ENCODE peak calls at places on chromosome 21, in five cellular contexts. O is fibroblast of lung, B is K562, J is stomach, H is ovary. I is an unnamed sample.

GRCh38 chr21:28554660-28555475 is 437.8 kb downstream of the LTN1 start:
- DNase-seq in O (peak), B (no peak), J (no peak), H (no peak), I (no peak)

GRCh38 chr21:26969971-26970725 is 3.3 kb upstream of the ADAMTS5 start:
- DNase-seq in O (no peak), B (no peak), J (no peak), H (no peak), I (no peak)

GRCh38 chr21:36946949-36947371 is 19.5 kb downstream of the HLCS start:
- DNase-seq in O (no peak), B (no peak), J (no peak), H (no peak), I (no peak)

GRCh38 chr21:31557956-31558838 is 101.3 kb upstream of the SOD1 start:
- DNase-seq in O (peak), B (no peak), J (no peak), H (peak), I (no peak)

GRCh38 chr21:43734131-43734634 is 15.3 kb downstream of the PDXK start:
- DNase-seq in O (no peak), B (no peak), J (peak), H (no peak), I (no peak)

GRCh38 chr21:44571296-44571695 is 2.2 kb upstream of the KRTAP10-4 start:
- DNase-seq in O (no peak), B (no peak), J (no peak), H (no peak), I (no peak)

GRCh38 chr21:36608251-36608650 is 90.7 kb upstream of the SIM2 start:
- DNase-seq in O (no peak), B (no peak), J (no peak), H (no peak), I (no peak)

GRCh38 chr21:29443398-29444010 is 144.8 kb downstream of the BACH1 start:
- DNase-seq in O (peak), B (no peak), J (no peak), H (no peak), I (no peak)

GRCh38 chr21:29330797-29331196 is 32.1 kb downstream of the BACH1 start:
- DNase-seq in O (no peak), B (no peak), J (no peak), H (no peak), I (no peak)

GRCh38 chr21:43731891-43732711 is 13.2 kb downstream of the PDXK start:
- DNase-seq in O (peak), B (no peak), J (no peak), H (peak), I (no peak)

GRCh38 chr21:21246007-21246406 is 247.8 kb downstream of the NCAM2 start:
- DNase-seq in O (no peak), B (no peak), J (no peak), H (no peak), I (no peak)

GRCh38 chr21:44425895-44426662 is 29.2 kb upstream of the LRRC3 start:
- DNase-seq in O (no peak), B (no peak), J (no peak), H (no peak), I (peak)

GRCh38 chr21:28521932-28522826 is 470.5 kb downstream of the LTN1 start:
- DNase-seq in O (peak), B (no peak), J (no peak), H (no peak), I (no peak)

GRCh38 chr21:28111151-28111619 is 881.5 kb downstream of the LTN1 start:
- DNase-seq in O (peak), B (no peak), J (no peak), H (peak), I (no peak)

GRCh38 chr21:31509108-31510017 is 150.1 kb upstream of the SOD1 start:
- DNase-seq in O (peak), B (peak), J (no peak), H (no peak), I (no peak)

GRCh38 chr21:37220433-37220980 is 46.6 kb downstream of the VPS26C start:
- DNase-seq in O (peak), B (no peak), J (no peak), H (peak), I (no peak)

GRCh38 chr21:31744162-31744800 is 12.4 kb upstream of the SCAF4 start:
- DNase-seq in O (no peak), B (no peak), J (no peak), H (no peak), I (no peak)

GRCh38 chr21:43359081-43359822 is 67.7 kb downstream of the SIK1 start:
- DNase-seq in O (no peak), B (no peak), J (no peak), H (no peak), I (no peak)

GRCh38 chr21:43740497-43741156 is 21.7 kb downstream of the PDXK start:
- DNase-seq in O (peak), B (no peak), J (peak), H (peak), I (no peak)

GRCh38 chr21:14046401-14046800 is 164.4 kb downstream of the LIPI start:
- DNase-seq in O (peak), B (no peak), J (no peak), H (no peak), I (no peak)

GRCh38 chr21:38511662-38512243 is 13.5 kb upstream of the ERG start:
- DNase-seq in O (no peak), B (no peak), J (no peak), H (no peak), I (no peak)

GRCh38 chr21:28752131-28752530 is 240.5 kb downstream of the LTN1 start:
- DNase-seq in O (no peak), B (no peak), J (no peak), H (no peak), I (no peak)

GRCh38 chr21:41671212-41671762 is 95.6 kb downstream of the RIPK4 start:
- DNase-seq in O (no peak), B (no peak), J (no peak), H (no peak), I (no peak)
- H3K27ac ChIP-seq in O (no peak), B (no peak), J (no peak), H (no peak), I (no peak)

DNA sequence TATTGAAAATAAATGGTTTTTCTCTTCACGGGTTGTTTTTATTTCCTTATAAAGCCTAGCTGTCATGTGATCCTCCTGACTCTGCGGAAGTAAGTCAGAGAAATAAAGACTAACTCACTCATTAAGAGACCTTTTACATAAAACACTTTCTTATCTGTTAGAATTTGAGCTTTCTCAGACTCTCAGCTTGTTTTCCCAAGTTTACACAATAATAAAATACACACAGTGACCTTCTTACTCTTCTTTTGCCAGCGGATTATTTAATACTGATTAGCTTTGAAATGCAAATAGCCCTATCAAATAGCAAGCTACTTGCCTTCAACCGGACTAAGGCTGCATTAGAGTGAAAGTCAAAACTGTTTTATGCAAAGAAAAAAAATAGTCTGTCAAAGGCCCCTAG is 45.5 kb upstream of the CXADR start:
- DNase-seq in O (no peak), B (no peak), J (no peak), H (no peak), I (no peak)
- H3K4me3 ChIP-seq in O (no peak), B (no peak), J (no peak), H (no peak), I (no peak)

DNA sequence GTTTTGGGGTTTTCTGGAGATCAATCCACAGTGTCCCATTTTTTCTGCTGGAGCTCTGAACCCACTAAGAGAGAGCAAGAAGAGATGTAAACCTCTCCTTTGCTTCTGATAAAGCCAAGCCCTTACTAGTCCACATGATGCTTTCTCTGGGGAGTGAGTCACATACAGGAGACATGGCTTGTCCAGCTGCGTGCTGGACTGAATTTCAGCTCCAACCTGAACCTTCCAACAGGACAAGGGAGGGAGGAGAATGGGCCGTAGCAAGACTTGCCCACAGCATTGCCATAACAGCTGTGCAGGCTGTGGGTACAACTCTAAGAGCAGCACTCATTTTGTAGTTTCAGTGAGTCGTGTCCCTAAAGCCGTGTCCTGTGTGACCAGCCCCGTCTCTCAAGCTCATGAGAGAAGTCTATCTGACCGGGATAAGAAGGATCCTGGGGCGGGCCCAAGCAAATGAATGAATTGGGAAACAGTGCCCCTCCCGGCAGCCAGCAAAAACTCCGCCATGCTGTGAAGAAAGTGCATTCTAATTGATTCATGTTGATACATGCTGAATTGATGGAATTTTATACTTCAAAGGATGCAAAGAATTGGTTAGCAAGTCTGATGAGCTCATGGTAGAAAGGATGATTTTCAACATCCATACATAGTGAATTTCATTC is 195.2 kb downstream of the GABPA start:
- DNase-seq in O (peak), B (peak), J (no peak), H (no peak), I (no peak)
- H3K27ac ChIP-seq in O (no peak), B (no peak), J (no peak), H (no peak), I (no peak)

GRCh38 chr21:39660191-39660590 is 47.5 kb downstream of the B3GALT5 start:
- DNase-seq in O (peak), B (no peak), J (no peak), H (no peak), I (no peak)

GRCh38 chr21:39656209-39656608 is 43.5 kb downstream of the B3GALT5 start:
- DNase-seq in O (no peak), B (no peak), J (no peak), H (no peak), I (no peak)

GRCh38 chr21:39659070-39659815 is 46.5 kb downstream of the B3GALT5 start:
- DNase-seq in O (no peak), B (no peak), J (no peak), H (no peak), I (no peak)

GRCh38 chr21:39657091-39657689 is 44.5 kb downstream of the B3GALT5 start:
- DNase-seq in O (no peak), B (no peak), J (no peak), H (no peak), I (no peak)

GRCh38 chr21:39658066-39658465 is 45.3 kb downstream of the B3GALT5 start:
- DNase-seq in O (no peak), B (no peak), J (no peak), H (no peak), I (no peak)
- H3K4me3 ChIP-seq in O (no peak), B (no peak), J (no peak), H (no peak), I (no peak)

GRCh38 chr21:35254752-35255138 is 205.6 kb upstream of the RUNX1 start:
- DNase-seq in O (no peak), B (no peak), J (no peak), H (no peak), I (no peak)
- H3K27ac ChIP-seq in O (no peak), B (no peak), J (peak), H (no peak), I (peak)

DNA sequence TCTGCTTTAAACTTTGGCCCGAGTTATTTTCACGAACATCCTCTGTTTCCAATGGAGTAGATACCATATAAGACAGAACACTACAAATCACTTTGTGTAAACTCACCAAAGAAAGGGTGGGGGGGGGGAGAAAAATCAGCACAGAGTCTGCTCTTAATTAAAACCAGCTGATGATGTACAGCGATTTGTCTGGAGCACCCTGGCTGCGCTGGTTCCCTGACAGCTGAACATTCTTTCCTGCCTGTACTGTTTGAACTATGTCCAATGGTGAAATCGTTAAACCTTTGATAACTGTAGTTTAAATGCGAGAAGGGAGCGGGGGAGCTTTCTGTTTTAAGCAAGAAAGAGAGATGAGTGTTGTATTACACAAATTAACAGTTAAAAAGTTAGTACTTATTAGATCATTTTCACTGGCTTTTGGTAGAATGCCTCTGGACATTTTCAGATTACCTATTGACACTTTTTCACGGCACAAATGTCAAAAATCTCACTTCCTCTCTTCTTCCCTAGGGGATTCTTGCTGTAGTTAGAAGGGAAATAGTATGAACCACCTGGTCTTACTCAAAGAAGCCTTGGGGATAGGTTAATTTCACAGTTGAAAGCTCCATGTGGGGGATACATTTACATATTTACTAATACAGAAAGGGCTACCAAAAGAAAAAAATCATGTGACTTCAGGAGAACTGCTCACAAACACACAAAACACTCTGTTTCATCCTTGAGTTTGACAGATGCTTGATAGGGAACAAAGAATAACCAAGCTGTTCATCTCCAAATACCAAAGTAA is 140.2 kb upstream of the RUNX1 start:
- DNase-seq in O (peak), B (no peak), J (no peak), H (no peak), I (no peak)
- H3K4me3 ChIP-seq in O (peak), B (no peak), J (no peak), H (no peak), I (no peak)

GRCh38 chr21:46298083-46298412 is 11.9 kb downstream of the YBEY start:
- DNase-seq in O (no peak), B (no peak), J (no peak), H (no peak), I (no peak)

GRCh38 chr21:46299167-46299566 is 13.0 kb downstream of the YBEY start:
- DNase-seq in O (no peak), B (no peak), J (no peak), H (no peak), I (no peak)

GRCh38 chr21:46295177-46295711 is 9.1 kb downstream of the YBEY start:
- DNase-seq in O (peak), B (no peak), J (no peak), H (no peak), I (no peak)

GRCh38 chr21:46295996-46296752 is 10.0 kb downstream of the YBEY start:
- DNase-seq in O (peak), B (peak), J (peak), H (peak), I (no peak)

DNA sequence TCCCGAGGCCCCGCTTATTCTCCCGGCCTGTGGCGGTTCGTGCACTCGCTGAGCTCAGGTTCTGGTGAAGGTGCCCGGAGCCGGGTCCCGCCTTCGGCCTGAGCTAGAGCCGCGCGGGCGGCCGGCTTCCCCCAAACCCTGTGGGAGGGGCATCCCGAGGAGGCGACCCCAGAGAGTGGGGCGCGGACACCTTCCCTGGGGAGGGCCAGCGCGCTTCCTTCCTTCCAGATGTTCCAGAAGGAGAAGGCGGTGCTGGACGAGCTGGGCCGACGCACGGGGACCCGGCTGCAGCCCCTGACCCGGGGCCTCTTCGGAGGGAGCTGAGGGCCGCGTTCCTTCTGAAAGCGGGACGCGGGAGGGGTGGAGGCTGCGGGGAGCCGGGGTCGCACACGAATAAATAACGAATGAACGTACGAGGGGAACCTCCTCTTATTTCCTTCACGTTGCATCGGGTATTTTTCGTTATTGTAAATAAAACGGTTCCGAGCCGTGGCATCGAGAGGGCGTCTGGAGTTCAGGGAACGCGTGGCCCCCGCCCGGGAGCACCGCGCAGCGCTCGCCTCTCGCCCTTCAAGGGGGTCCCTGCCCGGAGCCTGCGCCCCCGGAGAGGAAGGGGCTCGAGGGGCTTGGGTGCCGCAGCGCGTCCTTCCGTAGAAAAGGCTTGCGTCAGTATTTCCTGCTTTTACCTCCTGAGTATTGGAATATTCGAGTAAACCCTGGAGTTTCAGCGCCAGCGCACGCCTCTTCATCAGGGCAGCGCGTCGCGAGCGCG is 11.4 kb downstream of the YBEY start:
- DNase-seq in O (peak), B (no peak), J (no peak), H (peak), I (no peak)
- H3K27ac ChIP-seq in O (peak), B (peak), J (peak), H (peak), I (no peak)

GRCh38 chr21:34020005-34020847 is 53.2 kb upstream of the MRPS6 start:
- DNase-seq in O (peak), B (no peak), J (no peak), H (no peak), I (no peak)
- H3K4me3 ChIP-seq in O (no peak), B (no peak), J (no peak), H (no peak), I (no peak)

GRCh38 chr21:45618846-45619485 is 24.6 kb upstream of the PCBP3 start:
- DNase-seq in O (peak), B (no peak), J (no peak), H (no peak), I (peak)
- H3K27ac ChIP-seq in O (no peak), B (no peak), J (no peak), H (no peak), I (no peak)

DNA sequence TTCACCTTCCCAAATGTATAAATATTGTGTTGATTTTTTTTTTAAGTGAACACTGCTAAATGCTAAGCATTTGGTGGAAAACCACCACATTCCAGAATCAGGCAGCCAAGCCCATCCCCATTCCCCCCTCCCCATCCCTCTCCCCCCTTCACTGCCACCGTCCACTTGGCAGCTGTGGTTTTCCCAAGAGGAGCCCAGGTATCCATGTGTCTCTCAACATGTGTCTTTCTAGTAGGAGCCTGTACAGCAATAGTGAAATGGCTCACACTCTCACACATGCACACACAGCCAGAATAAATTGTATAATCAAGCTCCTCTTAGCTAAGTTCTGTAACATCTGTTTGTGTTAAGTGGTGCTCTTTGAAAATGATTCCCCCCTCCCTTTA is 43.1 kb downstream of the BACE2 start:
- DNase-seq in O (peak), B (no peak), J (no peak), H (no peak), I (no peak)
- H3K4me3 ChIP-seq in O (no peak), B (no peak), J (no peak), H (no peak), I (no peak)